ENCODE peak calls at places on chromosomes 5 and 9, in six cellular contexts. T is dorsolateral prefrontal cortex, Y is body of pancreas, I is AG10803, S is type B pancreatic cell, G is uterus. H is an unnamed sample.

GRCh38 chr9:91182429-91182828 is 179.3 kb downstream of the AUH start:
- DNase-seq in G (no peak), Y (no peak), I (no peak), S (no peak), T (no peak), H (peak)

GRCh38 chr9:136671646-136672430 is 9.1 kb downstream of the EGFL7 start:
- DNase-seq in G (no peak), T (no peak), Y (peak), I (no peak), S (no peak), H (no peak)

GRCh38 chr5:178348356-178349146 is 115.9 kb upstream of the PHYKPL start:
- DNase-seq in G (no peak), Y (no peak), S (no peak), I (peak), T (no peak), H (no peak)

GRCh38 chr9:31394040-31394473 is 990.4 kb upstream of the ACO1 start:
- DNase-seq in G (no peak), I (no peak), T (no peak), Y (no peak), S (no peak), H (no peak)

GRCh38 chr5:110063640-110064592 is 374.2 kb downstream of the MAN2A1 start:
- DNase-seq in G (no peak), I (peak), S (no peak), Y (no peak), T (no peak), H (no peak)

GRCh38 chr9:34203275-34204010 is 24.6 kb downstream of the UBAP1 start:
- DNase-seq in T (no peak), Y (no peak), I (peak), G (no peak), S (no peak), H (peak)

GRCh38 chr5:3120013-3120412 is 368.5 kb upstream of the IRX2 start:
- DNase-seq in S (no peak), Y (no peak), T (no peak), G (no peak), I (no peak), H (no peak)

GRCh38 chr9:86116425-86116824 is 17.1 kb upstream of the GOLM1 start:
- DNase-seq in T (peak), I (no peak), G (no peak), S (no peak), Y (no peak), H (no peak)

GRCh38 chr5:113252066-113252465 is 182.7 kb downstream of the TSSK1B start:
- DNase-seq in Y (no peak), T (no peak), S (no peak), G (no peak), I (no peak), H (no peak)

GRCh38 chr5:73957397-73958001 is 331.5 kb downstream of the ARHGEF28 start:
- DNase-seq in T (no peak), S (no peak), G (no peak), Y (no peak), I (no peak), H (no peak)

GRCh38 chr9:106798021-106798799 is 64.8 kb upstream of the ZNF462 start:
- DNase-seq in S (no peak), Y (no peak), T (no peak), G (no peak), I (no peak), H (no peak)

GRCh38 chr5:163730206-163730782 is 224.9 kb downstream of the MAT2B start:
- DNase-seq in S (no peak), G (no peak), T (no peak), Y (peak), I (no peak), H (no peak)

GRCh38 chr5:148961261-148962199 is 101.3 kb downstream of the SH3TC2 start:
- DNase-seq in Y (peak), S (no peak), T (no peak), I (no peak), G (no peak), H (peak)

GRCh38 chr9:122819791-122820489 is 8.4 kb downstream of the PDCL start:
- DNase-seq in S (no peak), G (no peak), Y (no peak), I (no peak), T (no peak), H (no peak)

DNA sequence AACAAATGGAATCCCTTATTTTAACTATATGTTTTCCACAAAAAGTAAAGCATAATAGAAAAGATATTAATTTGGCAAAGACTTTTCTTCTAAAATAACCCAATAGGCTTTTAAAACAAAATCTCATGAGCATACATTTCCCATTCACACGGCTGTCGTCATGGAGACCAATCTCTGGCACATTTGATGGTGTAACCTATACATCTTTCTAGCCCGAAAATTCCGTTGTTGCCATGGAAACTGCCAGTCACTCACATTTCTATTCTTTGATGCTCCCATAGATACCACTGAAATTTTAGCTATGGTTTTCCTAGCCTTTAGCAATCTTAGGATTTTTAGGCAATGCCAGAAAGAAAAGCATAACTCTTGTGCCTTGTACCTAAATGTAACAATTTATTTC is 262.9 kb upstream of the TRPM3 start:
- DNase-seq in Y (no peak), I (no peak), G (no peak), T (no peak), S (no peak), H (no peak)
- TF ChIP-seq CTCF in Y (no peak), I (no peak), G (no peak), T (no peak), S (no peak), H (no peak)

DNA sequence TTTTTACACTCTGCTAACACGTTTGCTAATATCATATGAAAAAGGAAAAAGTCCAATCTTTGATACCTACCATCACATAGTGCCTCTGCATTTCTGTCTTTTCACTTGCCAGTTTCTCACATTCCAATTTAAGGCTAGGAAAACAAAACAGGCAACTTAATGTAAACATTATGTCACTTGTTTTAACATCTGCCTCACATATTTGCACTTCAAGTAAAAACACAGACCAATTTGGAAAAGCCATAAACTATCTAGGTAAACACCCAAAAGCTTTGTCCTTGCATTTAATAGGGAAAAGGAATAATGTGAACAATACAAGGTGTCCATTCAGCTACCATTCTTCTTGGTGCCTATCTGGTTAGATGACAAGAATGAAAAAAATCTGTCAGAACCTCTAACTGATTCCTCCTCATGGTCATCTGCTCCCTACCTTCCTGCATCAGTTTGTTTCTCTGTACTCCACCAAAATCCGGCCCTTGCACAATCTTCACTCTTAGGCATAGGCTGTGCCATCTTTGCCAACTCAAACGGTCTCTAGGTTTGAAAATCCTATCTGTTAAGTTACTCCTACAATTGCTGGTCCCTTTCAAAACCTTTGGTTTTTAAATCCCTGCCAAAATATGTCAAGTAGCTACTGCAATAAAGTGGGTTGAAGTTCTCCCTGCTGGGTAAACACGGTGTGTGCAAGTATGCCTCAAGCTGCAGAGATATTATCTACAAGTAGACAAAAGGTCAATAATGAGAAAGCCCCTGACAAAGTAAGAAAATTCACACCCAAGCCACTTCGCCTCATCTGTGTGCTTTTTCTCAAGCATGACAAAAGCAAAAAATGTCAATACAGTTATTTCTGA is 3.4 kb downstream of the TLE1 start:
- DNase-seq in Y (no peak), T (no peak), I (peak), G (no peak), S (no peak), H (peak)
- TF ChIP-seq CTCF in Y (peak), T (no peak), I (peak), G (no peak), S (peak), H (peak)

GRCh38 chr9:105415344-105415980 is 32.4 kb upstream of the FSD1L start:
- DNase-seq in S (no peak), G (peak), T (peak), Y (peak), I (peak), H (peak)

GRCh38 chr9:105416840-105417239 is 31.0 kb upstream of the FSD1L start:
- DNase-seq in Y (no peak), S (no peak), G (no peak), I (no peak), T (no peak), H (no peak)

GRCh38 chr9:105418588-105419108 is 29.2 kb upstream of the FSD1L start:
- DNase-seq in S (no peak), T (no peak), I (no peak), G (no peak), Y (no peak), H (no peak)

DNA sequence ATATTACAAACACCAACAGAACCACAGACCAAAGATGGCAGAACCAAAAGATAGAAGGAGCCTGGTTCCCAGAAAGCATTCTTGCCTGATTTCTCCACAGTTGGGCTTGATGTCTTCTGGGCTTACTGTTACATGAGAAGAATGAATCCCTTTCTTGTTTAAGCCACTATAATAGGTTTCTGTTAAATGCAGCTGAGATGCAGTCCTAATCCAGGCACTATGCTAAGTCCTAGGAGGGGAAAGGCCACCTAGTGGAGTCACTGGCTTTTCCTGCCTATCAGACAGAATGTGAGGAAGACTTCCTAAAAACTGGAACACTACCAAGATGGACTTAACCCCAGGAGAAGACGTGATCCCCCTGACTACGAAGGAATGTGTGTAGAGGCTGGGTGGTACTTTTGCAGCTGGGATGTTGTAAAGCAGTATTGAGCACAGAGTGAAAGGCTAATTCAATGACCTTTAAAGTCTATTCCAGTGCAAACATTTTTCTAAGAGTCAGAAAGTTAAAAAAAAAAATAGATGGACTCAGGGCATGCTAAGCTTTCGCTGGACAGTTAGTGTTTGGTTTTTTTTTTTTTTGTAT is 34.3 kb upstream of the FSD1L start:
- DNase-seq in G (no peak), I (peak), Y (peak), S (no peak), T (no peak), H (peak)
- TF ChIP-seq CTCF in G (peak), I (peak), Y (peak), S (peak), T (peak), H (peak)

GRCh38 chr9:100292414-100292813 is 60.3 kb downstream of the TEX10 start:
- DNase-seq in I (no peak), Y (no peak), G (no peak), T (no peak), S (no peak), H (no peak)

GRCh38 chr9:100294806-100295205 is 57.9 kb downstream of the TEX10 start:
- DNase-seq in S (no peak), I (no peak), Y (peak), G (no peak), T (no peak), H (no peak)

GRCh38 chr9:100296407-100296806 is 56.3 kb downstream of the TEX10 start:
- DNase-seq in G (no peak), T (no peak), S (no peak), I (no peak), Y (no peak), H (no peak)

GRCh38 chr9:100294341-100294740 is 58.4 kb downstream of the TEX10 start:
- DNase-seq in G (no peak), I (no peak), Y (no peak), T (no peak), S (no peak), H (peak)

GRCh38 chr9:100295240-100295639 is 57.5 kb downstream of the TEX10 start:
- DNase-seq in T (no peak), S (no peak), Y (no peak), I (no peak), G (no peak), H (no peak)
- TF ChIP-seq CTCF in T (no peak), S (no peak), Y (no peak), I (no peak), G (no peak), H (no peak)

GRCh38 chr9:137836151-137836830 is 41.3 kb upstream of the CACNA1B start:
- DNase-seq in T (no peak), Y (no peak), I (no peak), S (no peak), G (no peak), H (no peak)
- TF ChIP-seq CTCF in T (no peak), Y (no peak), I (no peak), S (no peak), G (no peak), H (no peak)

GRCh38 chr5:157564149-157564711 is 11.3 kb downstream of the ADAM19 start:
- DNase-seq in S (no peak), Y (no peak), G (no peak), T (no peak), I (no peak), H (no peak)
- TF ChIP-seq CTCF in S (no peak), Y (no peak), G (no peak), T (no peak), I (no peak), H (no peak)

GRCh38 chr5:172044631-172045314 is 38.3 kb upstream of the FBXW11 start:
- DNase-seq in S (no peak), I (no peak), Y (no peak), G (no peak), T (no peak), H (no peak)
- TF ChIP-seq CTCF in S (no peak), I (no peak), Y (no peak), G (no peak), T (no peak), H (no peak)

GRCh38 chr9:125260564-125260963 is 1.1 kb upstream of the GAPVD1 start:
- DNase-seq in I (no peak), Y (no peak), G (no peak), T (no peak), S (no peak), H (no peak)

GRCh38 chr9:125258160-125258559 is 3.5 kb upstream of the GAPVD1 start:
- DNase-seq in I (no peak), G (no peak), S (no peak), T (no peak), Y (no peak), H (no peak)

GRCh38 chr9:125254231-125254630 is 7.4 kb upstream of the GAPVD1 start:
- DNase-seq in G (no peak), I (no peak), S (no peak), T (no peak), Y (no peak), H (no peak)

GRCh38 chr9:125258832-125259534 is 2.6 kb upstream of the GAPVD1 start:
- DNase-seq in Y (no peak), S (no peak), I (no peak), T (no peak), G (no peak), H (no peak)

DNA sequence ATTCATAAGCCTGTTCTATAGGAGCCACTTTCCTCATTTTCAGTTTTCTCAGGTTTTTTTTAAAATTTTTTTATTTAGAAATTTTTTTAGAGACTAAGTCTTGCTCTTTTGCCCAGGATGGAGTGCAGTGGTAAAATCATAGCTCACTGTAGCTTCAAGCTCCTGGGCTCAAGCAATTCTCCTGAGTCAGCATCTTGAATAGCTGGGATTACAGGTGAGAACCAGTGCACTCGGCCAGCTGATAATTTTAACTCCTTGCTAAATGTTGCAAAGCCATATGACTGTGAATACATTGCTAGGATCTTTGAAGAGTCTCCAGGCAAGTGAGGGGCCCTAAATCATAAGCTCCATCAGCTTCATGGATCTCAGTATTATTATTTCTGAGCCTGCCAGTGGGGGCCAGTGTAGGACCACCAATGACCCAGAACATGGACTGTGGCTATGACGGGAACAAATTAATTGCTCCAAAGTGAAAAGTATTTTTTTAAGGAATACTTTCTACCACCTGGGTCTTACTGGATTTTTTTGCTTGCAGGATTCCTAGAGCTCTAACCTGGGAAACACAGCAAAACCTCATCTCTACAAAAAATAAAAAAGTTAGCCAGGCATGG is 5.7 kb upstream of the GAPVD1 start:
- DNase-seq in G (no peak), Y (peak), S (no peak), I (no peak), T (no peak), H (no peak)
- TF ChIP-seq CTCF in G (no peak), Y (peak), S (peak), I (peak), T (no peak), H (peak)